ENCODE peak calls at places on chromosomes 12 and 14, in four cellular contexts. G is T-cell; L is activated naive CD8-positive, alpha-beta T cell treated with anti-CD3 and anti-CD28 coated beads, Interleukin-2, amount 10 ng/mL, durations not matched to agents 7 days and 5 days; H is stimulated activated effector memory CD8-positive, alpha-beta T cell treated with anti-CD3 and anti-CD28 coated beads, Interleukin-12 subunit alpha, Interleukin-12 subunit beta, amount 100 ng/mL, for 72 hours. P is an unnamed sample.

GRCh38 chr14:59330455-59330854 is 134.7 kb downstream of the GPR135 start:
- ATAC-seq in H (no peak), L (no peak), G (no peak), P (no peak)

GRCh38 chr12:67425394-67425793 is 156.2 kb downstream of the CAND1 start:
- ATAC-seq in H (no peak), G (no peak), L (no peak), P (no peak)

GRCh38 chr14:87407344-87407743 is 585.6 kb downstream of the GALC start:
- ATAC-seq in L (no peak), H (no peak), G (no peak), P (no peak)

GRCh38 chr12:120761581-120761980 is 36.0 kb downstream of the ACADS start:
- ATAC-seq in G (no peak), H (no peak), L (no peak), P (no peak)

GRCh38 chr14:68124050-68124449 is 304.5 kb downstream of the RAD51B start:
- ATAC-seq in G (no peak), H (peak), L (no peak), P (no peak)

GRCh38 chr12:116693259-116694227 is 44.3 kb downstream of the SPRING1 start:
- ATAC-seq in L (no peak), H (no peak), G (peak), P (peak)

GRCh38 chr14:66038214-66038977 is 447.8 kb upstream of the CCDC196 start:
- ATAC-seq in L (no peak), G (no peak), H (no peak), P (no peak)

GRCh38 chr14:55698051-55698450 is 118.0 kb downstream of the KTN1 start:
- ATAC-seq in L (no peak), H (no peak), G (no peak), P (no peak)

GRCh38 chr12:42565001-42565400 is 24.5 kb downstream of the PRICKLE1 start:
- ATAC-seq in G (no peak), H (peak), L (no peak), P (no peak)

GRCh38 chr12:12010277-12011031 is 60.3 kb upstream of the BCL2L14 start:
- ATAC-seq in L (peak), H (peak), G (peak), P (peak)

GRCh38 chr12:57236224-57236924 is 6.9 kb downstream of the SHMT2 start:
- ATAC-seq in G (no peak), H (no peak), L (no peak), P (no peak)

GRCh38 chr12:6199531-6200265 is 502 bp upstream of the CD9 start:
- ATAC-seq in G (no peak), H (no peak), L (no peak), P (no peak)

GRCh38 chr12:93174473-93174872 is 203.3 kb upstream of the NUDT4 start:
- ATAC-seq in G (no peak), L (no peak), H (no peak), P (no peak)

GRCh38 chr12:32365473-32366064 is 33.8 kb upstream of the FGD4 start:
- ATAC-seq in L (no peak), H (peak), G (peak), P (peak)

GRCh38 chr12:101707131-101707782 is 9.8 kb downstream of the CHPT1 start:
- ATAC-seq in G (no peak), H (no peak), L (no peak), P (no peak)

GRCh38 chr12:85843606-85844325 is 7.6 kb upstream of the RASSF9 start:
- ATAC-seq in H (peak), G (no peak), L (no peak), P (no peak)

GRCh38 chr12:81255456-81255855 is 177.6 kb downstream of the ACSS3 start:
- ATAC-seq in L (no peak), H (no peak), G (no peak), P (no peak)

GRCh38 chr14:102507891-102508312 is 1.7 kb downstream of the ANKRD9 start:
- ATAC-seq in H (no peak), L (no peak), G (no peak), P (no peak)

GRCh38 chr14:61417141-61417540 is 95.8 kb downstream of the PRKCH start:
- ATAC-seq in G (peak), L (peak), H (peak), P (no peak)

GRCh38 chr12:62288328-62288727 is 28.1 kb downstream of the USP15 start:
- ATAC-seq in H (no peak), G (no peak), L (no peak), P (no peak)

GRCh38 chr14:74593241-74593985 is 18.6 kb downstream of the LTBP2 start:
- ATAC-seq in L (no peak), G (no peak), H (no peak), P (no peak)

GRCh38 chr12:11581179-11581755 is 68.2 kb upstream of the ETV6 start:
- ATAC-seq in G (no peak), H (no peak), L (no peak), P (peak)

GRCh38 chr14:54472291-54472690 is 16.5 kb downstream of the GMFB start:
- ATAC-seq in L (no peak), G (no peak), H (no peak), P (no peak)

GRCh38 chr14:76862546-76863282 is 36.5 kb downstream of the LRRC74A start:
- ATAC-seq in L (no peak), H (no peak), G (peak), P (no peak)

GRCh38 chr14:56555921-56556570 is 23.6 kb upstream of the TMEM260 start:
- ATAC-seq in G (no peak), L (no peak), H (no peak), P (peak)

P was measured in SK-N-SH treated with all-trans-retinoic acid at 6 μM for 48 hours.